ENCODE peak calls at places on chromosomes 12 and 14, in eight cellular contexts. One of them, this sample, is unnamed.

GRCh38 chr12:18799140-18799446 is 61.2 kb downstream of the CAPZA3 start:
- DNase-seq in AG04450: no peak
- DNase-seq in CD8-positive, alpha-beta T cell: no peak
- DNase-seq in lung: no peak
- DNase-seq in tibial artery: no peak
- DNase-seq in pancreas: no peak
- DNase-seq in A549: no peak
- DNase-seq in ovary: no peak
- DNase-seq in this sample: no peak

GRCh38 chr12:62588916-62589315 is 122.3 kb downstream of the MON2 start:
- DNase-seq in tibial artery: no peak
- DNase-seq in CD8-positive, alpha-beta T cell: no peak
- DNase-seq in pancreas: no peak
- DNase-seq in ovary: no peak
- DNase-seq in A549: no peak
- DNase-seq in lung: no peak
- DNase-seq in AG04450: peak; percentile 4
- DNase-seq in this sample: no peak

GRCh38 chr12:100238801-100239200 is 28.1 kb downstream of the DEPDC4 start:
- DNase-seq in lung: no peak
- DNase-seq in tibial artery: no peak
- DNase-seq in AG04450: no peak
- DNase-seq in pancreas: no peak
- DNase-seq in A549: no peak
- DNase-seq in CD8-positive, alpha-beta T cell: no peak
- DNase-seq in ovary: no peak
- DNase-seq in this sample: no peak

GRCh38 chr14:22297376-22297775 is 291.6 kb downstream of the DAD1 start:
- DNase-seq in AG04450: no peak
- DNase-seq in A549: no peak
- DNase-seq in pancreas: no peak
- DNase-seq in CD8-positive, alpha-beta T cell: no peak
- DNase-seq in lung: no peak
- DNase-seq in ovary: no peak
- DNase-seq in tibial artery: no peak
- DNase-seq in this sample: no peak

GRCh38 chr12:4116251-4117111 is 157.1 kb upstream of the CCND2 start:
- DNase-seq in ovary: no peak
- DNase-seq in A549: no peak
- DNase-seq in pancreas: no peak
- DNase-seq in tibial artery: no peak
- DNase-seq in AG04450: peak; percentile 61
- DNase-seq in CD8-positive, alpha-beta T cell: no peak
- DNase-seq in lung: no peak
- DNase-seq in this sample: no peak

GRCh38 chr12:109910969-109911348 is 10.9 kb downstream of the TCHP start:
- DNase-seq in lung: no peak
- DNase-seq in A549: peak; percentile 81
- DNase-seq in CD8-positive, alpha-beta T cell: no peak
- DNase-seq in pancreas: no peak
- DNase-seq in ovary: no peak
- DNase-seq in AG04450: no peak
- DNase-seq in tibial artery: no peak
- DNase-seq in this sample: peak; percentile 85

GRCh38 chr12:25501565-25501964 is 51.5 kb downstream of the LMNTD1 start:
- DNase-seq in CD8-positive, alpha-beta T cell: no peak
- DNase-seq in tibial artery: no peak
- DNase-seq in A549: no peak
- DNase-seq in ovary: no peak
- DNase-seq in lung: no peak
- DNase-seq in pancreas: no peak
- DNase-seq in AG04450: no peak
- DNase-seq in this sample: no peak

GRCh38 chr14:54085841-54086240 is 129.2 kb upstream of the BMP4 start:
- DNase-seq in pancreas: no peak
- DNase-seq in lung: no peak
- DNase-seq in AG04450: no peak
- DNase-seq in A549: no peak
- DNase-seq in tibial artery: no peak
- DNase-seq in ovary: no peak
- DNase-seq in CD8-positive, alpha-beta T cell: no peak
- DNase-seq in this sample: no peak

GRCh38 chr12:31206038-31206670 is 119.8 kb downstream of the SINHCAF start:
- DNase-seq in A549: no peak
- DNase-seq in lung: no peak
- DNase-seq in CD8-positive, alpha-beta T cell: no peak
- DNase-seq in ovary: no peak
- DNase-seq in AG04450: no peak
- DNase-seq in tibial artery: no peak
- DNase-seq in pancreas: no peak
- DNase-seq in this sample: no peak

GRCh38 chr14:105364100-105364708 is 34.1 kb upstream of the TEX22 start:
- DNase-seq in pancreas: no peak
- DNase-seq in lung: no peak
- DNase-seq in A549: peak; percentile 20
- DNase-seq in tibial artery: no peak
- DNase-seq in ovary: no peak
- DNase-seq in CD8-positive, alpha-beta T cell: peak; percentile 56
- DNase-seq in AG04450: peak; percentile 15
- DNase-seq in this sample: peak; percentile 45

GRCh38 chr14:102262894-102263462 is 42.0 kb downstream of the MOK start:
- DNase-seq in CD8-positive, alpha-beta T cell: no peak
- DNase-seq in pancreas: no peak
- DNase-seq in A549: peak; percentile 33
- DNase-seq in tibial artery: no peak
- DNase-seq in AG04450: no peak
- DNase-seq in ovary: no peak
- DNase-seq in lung: no peak
- DNase-seq in this sample: peak; percentile 82

GRCh38 chr14:77924392-77924948 is 124.6 kb downstream of the ADCK1 start:
- DNase-seq in pancreas: no peak
- DNase-seq in ovary: no peak
- DNase-seq in AG04450: no peak
- DNase-seq in CD8-positive, alpha-beta T cell: no peak
- DNase-seq in lung: no peak
- DNase-seq in tibial artery: no peak
- DNase-seq in A549: no peak
- DNase-seq in this sample: no peak

GRCh38 chr12:106101798-106102197 is 37.0 kb downstream of the NUAK1 start:
- DNase-seq in AG04450: no peak
- DNase-seq in ovary: no peak
- DNase-seq in lung: no peak
- DNase-seq in pancreas: no peak
- DNase-seq in A549: no peak
- DNase-seq in CD8-positive, alpha-beta T cell: no peak
- DNase-seq in tibial artery: no peak
- DNase-seq in this sample: no peak

GRCh38 chr14:37650356-37651037 is 55.1 kb downstream of the TTC6 start:
- DNase-seq in A549: no peak
- DNase-seq in pancreas: no peak
- DNase-seq in lung: no peak
- DNase-seq in CD8-positive, alpha-beta T cell: no peak
- DNase-seq in tibial artery: no peak
- DNase-seq in AG04450: no peak
- DNase-seq in ovary: no peak
- DNase-seq in this sample: no peak

GRCh38 chr12:112908548-112908947 is 1.8 kb downstream of the OAS1 start:
- DNase-seq in pancreas: no peak
- DNase-seq in CD8-positive, alpha-beta T cell: no peak
- DNase-seq in ovary: no peak
- DNase-seq in AG04450: no peak
- DNase-seq in tibial artery: no peak
- DNase-seq in lung: no peak
- DNase-seq in A549: no peak
- DNase-seq in this sample: no peak

GRCh38 chr14:54791001-54791400 is 111.6 kb downstream of the GCH1 start:
- DNase-seq in CD8-positive, alpha-beta T cell: no peak
- DNase-seq in A549: no peak
- DNase-seq in AG04450: no peak
- DNase-seq in ovary: no peak
- DNase-seq in tibial artery: no peak
- DNase-seq in lung: no peak
- DNase-seq in pancreas: no peak
- DNase-seq in this sample: no peak

GRCh38 chr12:95473440-95473946 is 459 bp upstream of the METAP2 start:
- DNase-seq in tibial artery: peak; percentile 51
- DNase-seq in CD8-positive, alpha-beta T cell: peak; percentile 34
- DNase-seq in A549: peak; percentile 43
- DNase-seq in pancreas: no peak
- DNase-seq in AG04450: no peak
- DNase-seq in ovary: peak; percentile 36
- DNase-seq in lung: peak; percentile 47
- DNase-seq in this sample: peak; percentile 10

GRCh38 chr14:33331176-33331949 is 392.7 kb downstream of the NPAS3 start:
- DNase-seq in CD8-positive, alpha-beta T cell: no peak
- DNase-seq in A549: no peak
- DNase-seq in pancreas: no peak
- DNase-seq in ovary: no peak
- DNase-seq in tibial artery: no peak
- DNase-seq in lung: no peak
- DNase-seq in AG04450: no peak
- DNase-seq in this sample: no peak

GRCh38 chr12:3968523-3968922 is 95.3 kb upstream of the PARP11 start:
- DNase-seq in tibial artery: no peak
- DNase-seq in AG04450: no peak
- DNase-seq in lung: no peak
- DNase-seq in A549: no peak
- DNase-seq in ovary: no peak
- DNase-seq in pancreas: no peak
- DNase-seq in CD8-positive, alpha-beta T cell: no peak
- DNase-seq in this sample: no peak

GRCh38 chr14:104114421-104115130 is 23.8 kb upstream of the KIF26A start:
- DNase-seq in A549: no peak
- DNase-seq in tibial artery: no peak
- DNase-seq in ovary: peak; percentile 16
- DNase-seq in lung: no peak
- DNase-seq in pancreas: peak; percentile 54
- DNase-seq in AG04450: no peak
- DNase-seq in CD8-positive, alpha-beta T cell: no peak
- DNase-seq in this sample: peak; percentile 4

GRCh38 chr14:104115131-104115600 is 23.2 kb upstream of the KIF26A start:
- DNase-seq in A549: no peak
- DNase-seq in lung: no peak
- DNase-seq in pancreas: peak; percentile 48
- DNase-seq in tibial artery: no peak
- DNase-seq in ovary: no peak
- DNase-seq in AG04450: no peak
- DNase-seq in CD8-positive, alpha-beta T cell: no peak
- DNase-seq in this sample: no peak

GRCh38 chr14:104116544-104117340 is 21.6 kb upstream of the KIF26A start:
- DNase-seq in tibial artery: no peak
- DNase-seq in lung: peak; percentile 63
- DNase-seq in pancreas: peak; percentile 82
- DNase-seq in CD8-positive, alpha-beta T cell: no peak
- DNase-seq in AG04450: no peak
- DNase-seq in A549: no peak
- DNase-seq in ovary: peak; percentile 18
- DNase-seq in this sample: peak; percentile 6

GRCh38 chr14:104117341-104118005 is 20.9 kb upstream of the KIF26A start:
- DNase-seq in pancreas: no peak
- DNase-seq in A549: no peak
- DNase-seq in AG04450: no peak
- DNase-seq in CD8-positive, alpha-beta T cell: no peak
- DNase-seq in tibial artery: no peak
- DNase-seq in ovary: no peak
- DNase-seq in lung: no peak
- DNase-seq in this sample: peak; percentile 5

GRCh38 chr14:104115691-104116543 is 22.5 kb upstream of the KIF26A start:
- DNase-seq in pancreas: peak; percentile 63
- DNase-seq in CD8-positive, alpha-beta T cell: no peak
- DNase-seq in AG04450: no peak
- DNase-seq in ovary: peak; percentile 18
- DNase-seq in A549: no peak
- DNase-seq in lung: peak; percentile 58
- DNase-seq in tibial artery: no peak
- DNase-seq in this sample: peak; percentile 16
- H3K27ac ChIP-seq in pancreas: peak overlapping the region; percentile 62
- H3K27ac ChIP-seq in CD8-positive, alpha-beta T cell: no peak overlapping the region
- H3K27ac ChIP-seq in AG04450: no peak overlapping the region
- H3K27ac ChIP-seq in ovary: no peak overlapping the region
- H3K27ac ChIP-seq in A549: peak overlapping the region; percentile 72
- H3K27ac ChIP-seq in lung: no peak overlapping the region
- H3K27ac ChIP-seq in tibial artery: no peak overlapping the region
- H3K27ac ChIP-seq in this sample: no peak overlapping the region

DNA sequence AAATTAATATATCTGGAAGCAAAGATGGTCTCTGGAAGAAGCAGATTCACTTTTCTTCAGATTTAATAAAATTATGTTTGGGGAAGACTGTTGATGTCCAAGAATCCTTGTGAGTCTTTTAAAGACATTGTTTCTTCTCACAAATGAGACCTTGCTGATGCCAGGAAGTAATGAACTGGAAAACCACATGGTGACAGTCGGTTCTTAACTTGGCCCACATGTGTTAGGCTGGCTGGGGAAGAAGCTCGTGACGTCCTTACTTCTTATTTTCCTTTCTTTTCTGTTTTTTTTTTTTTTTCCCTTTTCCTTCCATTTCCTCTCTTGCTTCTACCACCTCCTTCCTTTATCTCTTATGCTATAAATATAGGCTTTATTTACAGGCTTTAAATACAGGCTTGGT is 950.2 kb downstream of the BCL11B start:
- DNase-seq in A549: no peak
- DNase-seq in AG04450: no peak
- DNase-seq in CD8-positive, alpha-beta T cell: no peak
- DNase-seq in pancreas: no peak
- DNase-seq in tibial artery: no peak
- DNase-seq in ovary: no peak
- DNase-seq in lung: no peak
- DNase-seq in this sample: no peak
- H3K9me3 ChIP-seq in A549: peaks cover 3% of the 10 kb centered on the region
- H3K9me3 ChIP-seq in AG04450: peaks cover 32% of the 10 kb centered on the region
- H3K9me3 ChIP-seq in CD8-positive, alpha-beta T cell: no peaks in the 10 kb centered on the region
- H3K9me3 ChIP-seq in pancreas: no peaks in the 10 kb centered on the region
- H3K9me3 ChIP-seq in tibial artery: no peaks in the 10 kb centered on the region
- H3K9me3 ChIP-seq in ovary: no peaks in the 10 kb centered on the region
- H3K9me3 ChIP-seq in lung: no peaks in the 10 kb centered on the region
- H3K9me3 ChIP-seq in this sample: no peaks in the 10 kb centered on the region

DNA sequence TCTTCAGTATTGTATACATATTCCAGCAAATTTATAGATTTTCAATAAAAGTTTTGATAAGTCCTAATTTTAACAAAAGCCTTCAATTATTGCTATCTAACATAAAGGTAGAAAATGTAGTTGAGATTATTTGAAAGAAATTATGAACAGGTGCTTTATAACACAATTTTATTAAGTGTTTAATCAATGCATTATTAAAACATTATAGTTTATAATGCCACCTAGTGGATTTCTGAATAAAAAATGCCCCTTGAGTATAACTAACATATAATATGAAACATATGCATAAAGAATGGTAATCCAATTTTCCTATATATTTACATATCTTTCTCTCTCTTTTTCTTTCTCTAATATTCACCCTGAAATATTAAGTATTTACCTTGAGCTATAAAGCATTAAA is 515.3 kb downstream of the SLC6A15 start:
- DNase-seq in A549: no peak
- DNase-seq in tibial artery: no peak
- DNase-seq in CD8-positive, alpha-beta T cell: no peak
- DNase-seq in AG04450: no peak
- DNase-seq in lung: no peak
- DNase-seq in ovary: no peak
- DNase-seq in pancreas: no peak
- DNase-seq in this sample: no peak
- TF ChIP-seq CTCF in A549: no peak
- TF ChIP-seq CTCF in tibial artery: no peak
- TF ChIP-seq CTCF in CD8-positive, alpha-beta T cell: no peak
- TF ChIP-seq CTCF in AG04450: peak; percentile 37
- TF ChIP-seq CTCF in lung: no peak
- TF ChIP-seq CTCF in ovary: no peak
- TF ChIP-seq CTCF in pancreas: no peak
- TF ChIP-seq CTCF in this sample: no peak

GRCh38 chr12:91179315-91179714 is 3.3 kb downstream of the DCN start:
- DNase-seq in tibial artery: peak; percentile 39
- DNase-seq in pancreas: no peak
- DNase-seq in lung: no peak
- DNase-seq in A549: no peak
- DNase-seq in AG04450: no peak
- DNase-seq in ovary: peak; percentile 37
- DNase-seq in CD8-positive, alpha-beta T cell: no peak
- DNase-seq in this sample: no peak
- H3K27ac ChIP-seq in tibial artery: no peak overlapping the region
- H3K27ac ChIP-seq in pancreas: peak overlapping the region; percentile 39
- H3K27ac ChIP-seq in lung: no peak overlapping the region
- H3K27ac ChIP-seq in A549: no peak overlapping the region
- H3K27ac ChIP-seq in AG04450: no peak overlapping the region
- H3K27ac ChIP-seq in ovary: peak overlapping the region; percentile 89
- H3K27ac ChIP-seq in CD8-positive, alpha-beta T cell: no peak overlapping the region
- H3K27ac ChIP-seq in this sample: no peak overlapping the region

This sample was measured in WERI-Rb-1.